ENCODE peak calls at places on chromosomes 7 and 10, in eight cellular contexts. W is fibroblast of the aortic adventitia, V is prostate gland, G is astrocyte of the spinal cord, M is mammary epithelial cell, U is AG04449, B is B cell, A is Caco-2. H is an unnamed sample.

GRCh38 chr10:76411719-76412435 is 980.5 kb downstream of the LRMDA start:
- DNase-seq in W (peak; percentile 97), V (no peak), G (no peak), M (no peak), U (no peak), B (no peak), A (no peak), H (no peak)

GRCh38 chr10:93199221-93199681 is 125.6 kb downstream of the CYP26A1 start:
- DNase-seq in W (peak; percentile 48), V (peak; percentile 46), G (peak; percentile 76), M (peak; percentile 6), U (peak; percentile 38), B (no peak), A (no peak), H (peak; percentile 38)

GRCh38 chr10:124281666-124282065 is 137.1 kb downstream of the OAT start:
- DNase-seq in W (no peak), V (no peak), G (no peak), M (no peak), U (no peak), B (no peak), A (no peak), H (no peak)

GRCh38 chr7:5766321-5766761 is 15.1 kb downstream of the RNF216 start:
- DNase-seq in W (peak; percentile 84), V (no peak), G (peak; percentile 77), M (no peak), U (peak; percentile 37), B (no peak), A (no peak), H (no peak)

GRCh38 chr10:130686680-130687300 is 550.6 kb downstream of the GLRX3 start:
- DNase-seq in W (no peak), V (no peak), G (no peak), M (no peak), U (no peak), B (no peak), A (no peak), H (no peak)

GRCh38 chr7:81767883-81768282 is 2.0 kb downstream of the HGF start:
- DNase-seq in W (peak; percentile 84), V (no peak), G (no peak), M (no peak), U (no peak), B (no peak), A (no peak), H (no peak)

GRCh38 chr10:28986117-28986792 is 302.6 kb upstream of the LYZL1 start:
- DNase-seq in W (peak; percentile 73), V (no peak), G (no peak), M (peak; percentile 39), U (no peak), B (no peak), A (no peak), H (no peak)

GRCh38 chr7:79709574-79710409 is 256.3 kb upstream of the MAGI2 start:
- DNase-seq in W (peak; percentile 65), V (no peak), G (peak; percentile 40), M (peak; percentile 24), U (no peak), B (no peak), A (no peak), H (no peak)

GRCh38 chr10:116802876-116803275 is 46.4 kb upstream of the ENO4 start:
- DNase-seq in W (no peak), V (no peak), G (no peak), M (no peak), U (no peak), B (no peak), A (no peak), H (no peak)

GRCh38 chr7:99679400-99680191 is at the start of gene CYP3A5:
- DNase-seq in W (peak; percentile 55), V (peak; percentile 81), G (no peak), M (no peak), U (no peak), B (no peak), A (peak; percentile 47), H (no peak)

GRCh38 chr7:95434501-95435421 is at the start of gene PON2:
- DNase-seq in W (peak; percentile 77), V (peak; percentile 59), G (peak; percentile 86), M (peak; percentile 84), U (no peak), B (peak; percentile 62), A (peak; percentile 93), H (peak; percentile 25)

GRCh38 chr10:133458021-133458709 is 4.4 kb downstream of the SCART1 start:
- DNase-seq in W (no peak), V (no peak), G (no peak), M (no peak), U (no peak), B (no peak), A (no peak), H (no peak)

GRCh38 chr10:10131984-10132383 is 885.7 kb upstream of the CELF2 start:
- DNase-seq in W (peak; percentile 2), V (no peak), G (no peak), M (no peak), U (no peak), B (no peak), A (no peak), H (no peak)

GRCh38 chr10:119028900-119029612 is 458 bp upstream of the NANOS1 start:
- DNase-seq in W (peak; percentile 69), V (peak; percentile 87), G (peak; percentile 87), M (peak; percentile 73), U (no peak), B (peak; percentile 78), A (peak; percentile 95), H (no peak)
- TF ChIP-seq CTCF in W (peak; percentile 11), V (peak; percentile 46), G (peak; percentile 8), M (peak; percentile 29), U (peak; percentile 15), B (no peak), A (peak; percentile 18), H (no peak)

GRCh38 chr7:132152490-132152889 is 423.8 kb downstream of the PLXNA4 start:
- DNase-seq in W (no peak), V (no peak), G (no peak), M (no peak), U (no peak), B (no peak), A (no peak), H (no peak)

GRCh38 chr7:132150711-132151110 is 425.6 kb downstream of the PLXNA4 start:
- DNase-seq in W (no peak), V (no peak), G (no peak), M (no peak), U (no peak), B (no peak), A (no peak), H (no peak)

GRCh38 chr7:132154695-132155471 is 421.4 kb downstream of the PLXNA4 start:
- DNase-seq in W (no peak), V (no peak), G (no peak), M (no peak), U (no peak), B (no peak), A (no peak), H (no peak)

GRCh38 chr7:132155715-132156114 is 420.6 kb downstream of the PLXNA4 start:
- DNase-seq in W (no peak), V (no peak), G (no peak), M (no peak), U (no peak), B (no peak), A (no peak), H (no peak)

GRCh38 chr7:132154248-132154647 is 422.0 kb downstream of the PLXNA4 start:
- DNase-seq in W (no peak), V (no peak), G (no peak), M (no peak), U (no peak), B (no peak), A (no peak), H (no peak)
- TF ChIP-seq CTCF in W (no peak), V (no peak), G (no peak), M (peak; percentile 26), U (no peak), B (no peak), A (no peak), H (no peak)

DNA sequence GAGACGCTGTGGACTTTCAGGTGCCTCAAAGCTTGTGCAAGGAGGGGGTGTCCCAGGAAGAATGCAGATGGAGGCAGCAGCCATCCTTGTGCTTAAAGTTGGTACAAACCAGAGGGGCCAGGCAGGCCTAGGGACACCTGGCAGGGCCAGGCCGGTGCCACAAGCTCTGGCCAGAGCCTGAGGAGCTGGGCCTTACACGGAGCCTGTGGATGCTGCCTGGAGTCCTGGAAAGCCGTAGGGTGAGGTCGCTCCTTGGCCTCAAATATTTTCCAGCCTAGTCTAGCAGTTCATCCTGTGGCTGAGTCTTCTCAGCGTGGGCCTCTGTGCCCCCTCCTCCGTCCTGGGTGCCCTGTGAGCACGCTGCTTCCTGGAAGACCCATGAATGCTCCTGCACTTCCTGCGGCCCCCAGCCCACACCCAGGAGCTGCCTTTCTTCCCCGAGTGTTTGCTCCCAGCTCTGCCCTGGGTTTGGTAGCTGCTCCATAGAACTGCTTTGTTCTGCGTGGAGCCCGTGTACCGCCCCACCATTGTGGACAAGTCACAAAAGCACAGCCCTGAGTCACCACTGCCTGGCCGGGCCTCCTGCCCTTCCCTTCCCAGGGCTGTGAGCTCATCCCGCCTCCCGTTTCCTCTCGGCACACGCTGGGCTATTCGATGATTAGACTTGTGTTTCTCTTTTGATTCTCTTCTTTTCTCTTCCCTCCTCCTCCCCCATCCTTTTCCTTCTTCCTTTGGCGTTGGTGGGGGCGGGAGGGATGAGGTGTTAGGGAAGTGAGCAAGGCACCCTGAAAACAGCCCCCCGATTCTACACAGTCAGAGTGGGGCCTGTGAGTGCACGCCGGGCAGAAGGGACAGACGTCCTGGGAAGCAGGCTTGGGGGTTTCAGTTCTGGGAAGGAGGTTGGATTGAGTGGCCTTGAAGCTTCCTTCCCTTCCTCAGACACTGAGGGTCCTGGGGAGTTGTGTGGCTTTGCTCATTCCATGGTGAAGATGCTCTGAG is 73.2 kb upstream of the SHH start:
- DNase-seq in W (peak; percentile 39), V (no peak), G (peak; percentile 84), M (no peak), U (no peak), B (no peak), A (peak; percentile 27), H (no peak)
- TF ChIP-seq CTCF in W (no peak), V (no peak), G (no peak), M (no peak), U (no peak), B (no peak), A (no peak), H (no peak)

GRCh38 chr7:151736403-151736909 is 140.5 kb downstream of the PRKAG2 start:
- DNase-seq in W (peak; percentile 96), V (peak; percentile 74), G (peak; percentile 97), M (peak; percentile 78), U (peak; percentile 87), B (no peak), A (peak; percentile 76), H (no peak)
- TF ChIP-seq CTCF in W (peak; percentile 62), V (no peak), G (peak; percentile 54), M (peak; percentile 21), U (peak; percentile 54), B (no peak), A (no peak), H (no peak)

H was measured in omental fat pad.